ENCODE peak calls at places on chromosome 1, in five cellular contexts. One of them, this sample, is unnamed.

GRCh38 chr1:24966724-24967346 is 36.8 kb upstream of the RUNX3 start:
- DNase-seq in HepG2: no peak
- DNase-seq in thyroid gland: no peak
- DNase-seq in A549: peak
- DNase-seq in adrenal gland: peak
- DNase-seq in this sample: no peak

GRCh38 chr1:231970684-231971083 is 344.1 kb downstream of the DISC1 start:
- DNase-seq in thyroid gland: no peak
- DNase-seq in A549: no peak
- DNase-seq in adrenal gland: peak
- DNase-seq in HepG2: no peak
- DNase-seq in this sample: no peak

GRCh38 chr1:109719337-109719837 is 7.3 kb downstream of the GSTM5 start:
- DNase-seq in HepG2: no peak
- DNase-seq in A549: peak
- DNase-seq in thyroid gland: no peak
- DNase-seq in adrenal gland: no peak
- DNase-seq in this sample: no peak

GRCh38 chr1:22503721-22504410 is 52.2 kb downstream of the ZBTB40 start:
- DNase-seq in adrenal gland: no peak
- DNase-seq in A549: no peak
- DNase-seq in HepG2: peak
- DNase-seq in thyroid gland: no peak
- DNase-seq in this sample: no peak

GRCh38 chr1:162003825-162004205 is 19.9 kb downstream of the OLFML2B start:
- DNase-seq in thyroid gland: no peak
- DNase-seq in adrenal gland: peak
- DNase-seq in HepG2: no peak
- DNase-seq in A549: no peak
- DNase-seq in this sample: peak

GRCh38 chr1:6259491-6260362 is 1.2 kb downstream of the GPR153 start:
- DNase-seq in thyroid gland: peak
- DNase-seq in HepG2: peak
- DNase-seq in adrenal gland: peak
- DNase-seq in A549: peak
- DNase-seq in this sample: peak

GRCh38 chr1:9198538-9199361 is 35.8 kb upstream of the H6PD start:
- DNase-seq in HepG2: no peak
- DNase-seq in adrenal gland: peak
- DNase-seq in thyroid gland: no peak
- DNase-seq in A549: no peak
- DNase-seq in this sample: no peak

GRCh38 chr1:161200992-161201827 is 957 bp upstream of the NDUFS2 start:
- DNase-seq in thyroid gland: no peak
- DNase-seq in A549: no peak
- DNase-seq in adrenal gland: peak
- DNase-seq in HepG2: no peak
- DNase-seq in this sample: peak

GRCh38 chr1:228307218-228308023 is 99.2 kb downstream of the TRIM11 start:
- DNase-seq in HepG2: no peak
- DNase-seq in A549: no peak
- DNase-seq in adrenal gland: no peak
- DNase-seq in thyroid gland: no peak
- DNase-seq in this sample: no peak

GRCh38 chr1:34127006-34128000 is 37.7 kb downstream of the CSMD2 start:
- DNase-seq in A549: no peak
- DNase-seq in HepG2: no peak
- DNase-seq in adrenal gland: no peak
- DNase-seq in thyroid gland: no peak
- DNase-seq in this sample: no peak

GRCh38 chr1:92690212-92690906 is 94.5 kb downstream of the EVI5 start:
- DNase-seq in HepG2: no peak
- DNase-seq in A549: no peak
- DNase-seq in thyroid gland: no peak
- DNase-seq in adrenal gland: no peak
- DNase-seq in this sample: no peak

GRCh38 chr1:184682956-184683355 is 71.7 kb downstream of the EDEM3 start:
- DNase-seq in thyroid gland: no peak
- DNase-seq in HepG2: no peak
- DNase-seq in A549: no peak
- DNase-seq in adrenal gland: no peak
- DNase-seq in this sample: no peak

GRCh38 chr1:34407140-34407539 is 230.4 kb downstream of the C1orf94 start:
- DNase-seq in adrenal gland: no peak
- DNase-seq in HepG2: no peak
- DNase-seq in thyroid gland: no peak
- DNase-seq in A549: peak
- DNase-seq in this sample: no peak

GRCh38 chr1:42852608-42852980 is 6.2 kb downstream of the ZNF691 start:
- DNase-seq in HepG2: no peak
- DNase-seq in thyroid gland: no peak
- DNase-seq in A549: no peak
- DNase-seq in adrenal gland: no peak
- DNase-seq in this sample: no peak

GRCh38 chr1:110203021-110203661 is 7.0 kb upstream of the KCNC4 start:
- DNase-seq in A549: peak
- DNase-seq in thyroid gland: peak
- DNase-seq in adrenal gland: peak
- DNase-seq in HepG2: peak
- DNase-seq in this sample: no peak

GRCh38 chr1:222555992-222556615 is 8.2 kb upstream of the HHIPL2 start:
- DNase-seq in adrenal gland: no peak
- DNase-seq in HepG2: peak
- DNase-seq in thyroid gland: no peak
- DNase-seq in A549: no peak
- DNase-seq in this sample: no peak

GRCh38 chr1:9410737-9411297 is 118.1 kb downstream of the SPSB1 start:
- DNase-seq in adrenal gland: no peak
- DNase-seq in HepG2: peak
- DNase-seq in A549: peak
- DNase-seq in thyroid gland: no peak
- DNase-seq in this sample: no peak

GRCh38 chr1:231091853-231092301 is 51.8 kb upstream of the FAM89A start:
- DNase-seq in HepG2: peak
- DNase-seq in thyroid gland: no peak
- DNase-seq in adrenal gland: peak
- DNase-seq in A549: peak
- DNase-seq in this sample: no peak

GRCh38 chr1:201466492-201466891 is 2.5 kb downstream of the PHLDA3 start:
- DNase-seq in thyroid gland: no peak
- DNase-seq in adrenal gland: no peak
- DNase-seq in A549: no peak
- DNase-seq in HepG2: no peak
- DNase-seq in this sample: no peak

GRCh38 chr1:29519108-29519507 is 282.8 kb downstream of the PTPRU start:
- DNase-seq in A549: no peak
- DNase-seq in thyroid gland: no peak
- DNase-seq in adrenal gland: no peak
- DNase-seq in HepG2: no peak
- DNase-seq in this sample: no peak

GRCh38 chr1:192958871-192959270 is 100.3 kb downstream of the UCHL5 start:
- DNase-seq in HepG2: no peak
- DNase-seq in thyroid gland: no peak
- DNase-seq in A549: no peak
- DNase-seq in adrenal gland: no peak
- DNase-seq in this sample: no peak

GRCh38 chr1:76075877-76076276 is 1.3 kb downstream of the ST6GALNAC3 start:
- DNase-seq in HepG2: no peak
- DNase-seq in adrenal gland: no peak
- DNase-seq in thyroid gland: no peak
- DNase-seq in A549: no peak
- DNase-seq in this sample: no peak

GRCh38 chr1:44808063-44808937 is at the start of gene BTBD19:
- DNase-seq in adrenal gland: peak
- DNase-seq in HepG2: peak
- DNase-seq in thyroid gland: peak
- DNase-seq in A549: peak
- DNase-seq in this sample: peak

GRCh38 chr1:44811234-44811633 is 2.9 kb downstream of the BTBD19 start:
- DNase-seq in A549: no peak
- DNase-seq in adrenal gland: peak
- DNase-seq in HepG2: no peak
- DNase-seq in thyroid gland: no peak
- DNase-seq in this sample: peak

GRCh38 chr1:44807364-44808062 is 362 bp upstream of the DYNLT4 start:
- DNase-seq in thyroid gland: peak
- DNase-seq in A549: peak
- DNase-seq in HepG2: peak
- DNase-seq in adrenal gland: peak
- DNase-seq in this sample: peak

GRCh38 chr1:44810101-44810761 is 1.9 kb downstream of the BTBD19 start:
- DNase-seq in thyroid gland: peak
- DNase-seq in adrenal gland: peak
- DNase-seq in HepG2: no peak
- DNase-seq in A549: peak
- DNase-seq in this sample: peak

DNA sequence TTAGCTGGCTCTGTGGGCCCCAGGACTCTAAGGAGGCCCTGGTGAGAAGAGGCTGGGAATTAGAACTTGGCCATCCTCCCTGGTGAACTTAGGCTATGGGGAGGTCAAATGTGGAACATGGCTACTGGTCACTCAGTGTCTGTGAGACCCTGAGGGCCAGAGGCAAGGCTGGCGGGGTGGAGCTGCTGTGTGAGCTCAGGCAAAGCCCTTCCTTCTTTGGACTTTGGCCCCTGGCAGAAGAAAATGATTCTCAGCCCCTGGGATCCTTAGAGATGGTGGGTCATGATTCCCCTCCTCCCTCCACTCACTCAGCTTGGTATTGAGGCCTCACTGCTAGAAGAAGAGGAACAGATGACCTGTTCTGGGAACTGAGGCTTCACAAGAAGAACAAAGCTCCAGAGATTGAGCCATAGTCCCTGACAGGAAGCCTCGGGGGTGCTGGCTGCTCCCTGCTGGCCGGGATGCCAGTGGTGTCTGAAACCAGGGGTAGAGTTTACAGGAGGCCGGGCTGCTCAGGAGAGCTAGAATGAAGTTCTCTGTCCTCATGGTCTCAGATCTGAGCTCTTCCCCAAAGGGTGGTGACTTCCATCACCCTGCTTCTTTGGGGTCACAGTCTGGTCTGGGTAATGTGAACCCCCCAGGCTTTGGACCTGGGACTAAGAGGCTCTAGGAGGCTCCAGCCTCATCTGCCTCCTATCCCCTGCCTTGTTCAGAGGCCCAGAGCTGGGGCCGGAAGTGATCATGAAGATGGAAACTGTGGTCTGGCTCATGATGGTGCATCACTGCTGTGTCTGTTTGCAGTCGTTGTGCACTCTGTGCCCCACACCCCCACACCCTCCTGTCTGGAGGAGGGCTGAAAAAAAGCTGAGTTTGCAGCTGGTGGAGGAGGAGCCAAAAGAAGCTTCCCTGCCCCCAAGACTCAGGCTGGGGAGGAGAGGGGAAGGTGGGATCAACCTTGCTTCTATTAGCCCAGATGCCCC is 905 bp downstream of the BTBD19 start:
- DNase-seq in A549: peak
- DNase-seq in HepG2: peak
- DNase-seq in thyroid gland: peak
- DNase-seq in adrenal gland: peak
- DNase-seq in this sample: peak
- TF ChIP-seq POLR2A in A549: no peak
- TF ChIP-seq POLR2A in HepG2: no peak
- TF ChIP-seq POLR2A in thyroid gland: no peak
- TF ChIP-seq POLR2A in adrenal gland: peak
- TF ChIP-seq POLR2A in this sample: no peak

GRCh38 chr1:26530540-26530897 is 958 bp downstream of the RPS6KA1 start:
- DNase-seq in adrenal gland: no peak
- DNase-seq in A549: no peak
- DNase-seq in thyroid gland: peak
- DNase-seq in HepG2: no peak
- DNase-seq in this sample: no peak
- H3K4me3 ChIP-seq in adrenal gland: peak
- H3K4me3 ChIP-seq in A549: peak
- H3K4me3 ChIP-seq in thyroid gland: peak
- H3K4me3 ChIP-seq in HepG2: peak
- H3K4me3 ChIP-seq in this sample: peak

GRCh38 chr1:67427947-67428346 is 2.3 kb downstream of the SERBP1 start:
- DNase-seq in A549: no peak
- DNase-seq in HepG2: no peak
- DNase-seq in adrenal gland: no peak
- DNase-seq in thyroid gland: no peak
- DNase-seq in this sample: no peak

GRCh38 chr1:67430358-67431155 is at the start of gene SERBP1:
- DNase-seq in adrenal gland: peak
- DNase-seq in A549: peak
- DNase-seq in thyroid gland: peak
- DNase-seq in HepG2: peak
- DNase-seq in this sample: peak

GRCh38 chr1:67429011-67429527 is 1.1 kb downstream of the SERBP1 start:
- DNase-seq in thyroid gland: peak
- DNase-seq in A549: no peak
- DNase-seq in HepG2: no peak
- DNase-seq in adrenal gland: peak
- DNase-seq in this sample: no peak

GRCh38 chr1:67431156-67431765 is 1.1 kb upstream of the SERBP1 start:
- DNase-seq in A549: no peak
- DNase-seq in adrenal gland: no peak
- DNase-seq in thyroid gland: no peak
- DNase-seq in HepG2: no peak
- DNase-seq in this sample: no peak

GRCh38 chr1:67429528-67430357 is 459 bp downstream of the SERBP1 start:
- DNase-seq in HepG2: no peak
- DNase-seq in thyroid gland: peak
- DNase-seq in adrenal gland: peak
- DNase-seq in A549: peak
- DNase-seq in this sample: peak
- TF ChIP-seq POLR2A in HepG2: no peak
- TF ChIP-seq POLR2A in thyroid gland: peak
- TF ChIP-seq POLR2A in adrenal gland: no peak
- TF ChIP-seq POLR2A in A549: peak
- TF ChIP-seq POLR2A in this sample: no peak

DNA sequence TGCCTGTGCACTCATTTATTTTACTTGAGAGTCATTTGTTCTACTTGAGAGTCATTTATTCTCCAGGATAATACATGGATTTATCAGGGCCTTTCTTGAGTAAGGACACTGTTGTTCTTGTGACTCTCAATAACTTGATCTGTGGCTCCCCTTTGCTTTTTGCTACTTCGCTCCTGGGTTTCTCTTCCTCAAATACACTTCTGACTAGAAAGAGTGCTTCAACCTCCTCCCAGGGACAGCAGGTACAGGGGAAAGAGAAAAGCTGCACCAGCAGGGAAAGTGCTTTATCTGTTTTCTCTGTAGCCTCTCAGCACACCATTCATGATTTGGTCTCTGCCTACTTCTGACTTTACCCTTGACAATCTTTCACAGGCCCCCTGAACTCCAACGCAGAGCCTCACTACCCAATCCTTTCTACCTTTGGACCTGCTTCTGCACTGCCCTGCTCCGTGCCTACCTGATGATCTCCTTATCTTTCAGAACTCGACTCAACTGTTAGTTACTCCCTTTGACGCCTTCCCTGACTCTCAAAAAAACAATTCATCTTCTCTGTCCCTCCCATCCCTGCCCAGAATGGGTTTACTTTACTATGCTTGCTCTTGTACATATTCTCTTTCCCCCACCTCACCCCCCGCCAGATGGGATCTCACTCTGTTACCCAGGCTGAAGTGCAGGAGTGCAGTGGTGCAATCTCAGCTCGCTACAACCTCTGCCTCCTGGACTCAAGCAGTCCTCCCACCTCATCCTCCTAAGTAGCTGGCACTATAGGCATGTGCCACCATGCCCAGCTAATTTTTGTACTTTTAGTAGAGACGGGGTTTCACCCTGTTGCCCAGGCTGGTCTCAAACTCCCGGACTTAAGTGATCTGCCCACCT is 15.6 kb upstream of the PIGM start:
- DNase-seq in HepG2: peak
- DNase-seq in adrenal gland: no peak
- DNase-seq in thyroid gland: no peak
- DNase-seq in A549: no peak
- DNase-seq in this sample: no peak
- H3K4me3 ChIP-seq in HepG2: peak
- H3K4me3 ChIP-seq in adrenal gland: no peak
- H3K4me3 ChIP-seq in thyroid gland: no peak
- H3K4me3 ChIP-seq in A549: peak
- H3K4me3 ChIP-seq in this sample: no peak

This sample was measured in lower leg skin.